ENCODE peak calls at places on chromosomes 11 and 22, in five cellular contexts. R, B, Y, V and F are unnamed samples.

GRCh38 chr11:5524756-5525155 is 8.3 kb upstream of the UBQLNL start:
- DNase-seq in B (no peak), Y (no peak), R (no peak), V (no peak), F (no peak)

GRCh38 chr11:109939176-109939810 is 153.9 kb upstream of the ZC3H12C start:
- DNase-seq in R (no peak), B (peak), Y (peak), V (peak), F (peak)

GRCh38 chr11:94424662-94425061 is 23.4 kb upstream of the GPR83 start:
- DNase-seq in Y (no peak), B (no peak), R (no peak), V (no peak), F (no peak)

GRCh38 chr11:117600261-117600783 is 196.7 kb downstream of the DSCAML1 start:
- DNase-seq in R (no peak), Y (no peak), B (no peak), V (no peak), F (no peak)

GRCh38 chr11:124945826-124946225 is 8.2 kb upstream of the CCDC15 start:
- DNase-seq in V (no peak), Y (no peak), R (no peak), B (no peak), F (no peak)

GRCh38 chr11:72584933-72585597 is 89.2 kb downstream of the PDE2A start:
- DNase-seq in B (peak), Y (no peak), V (no peak), R (no peak), F (no peak)

GRCh38 chr11:118263694-118264567 is at the start of gene MPZL2:
- DNase-seq in Y (no peak), R (peak), V (peak), B (peak), F (no peak)

GRCh38 chr22:50656122-50657070 is 16.2 kb upstream of the SHANK3 start:
- DNase-seq in Y (peak), B (peak), R (no peak), V (no peak), F (no peak)

GRCh38 chr11:94148189-94148588 is 19.5 kb downstream of the PANX1 start:
- DNase-seq in B (no peak), Y (no peak), V (no peak), R (no peak), F (no peak)

GRCh38 chr11:116033931-116034553 is 529.8 kb upstream of the CADM1 start:
- DNase-seq in R (no peak), B (no peak), V (no peak), Y (no peak), F (no peak)

GRCh38 chr11:124643605-124644425 is 21.2 kb downstream of the TBRG1 start:
- DNase-seq in B (no peak), Y (no peak), V (no peak), R (no peak), F (peak)

GRCh38 chr22:50544078-50544745 is 1.5 kb upstream of the KLHDC7B start:
- DNase-seq in R (peak), B (peak), V (peak), Y (peak), F (peak)

GRCh38 chr11:1300569-1301187 is 8.8 kb downstream of the TOLLIP start:
- DNase-seq in R (peak), B (no peak), V (no peak), Y (no peak), F (no peak)

GRCh38 chr22:49726701-49727101 is 101.0 kb downstream of the BRD1 start:
- DNase-seq in B (no peak), V (no peak), Y (no peak), R (no peak), F (no peak)

GRCh38 chr11:126468102-126468521 is 112.6 kb downstream of the ST3GAL4 start:
- DNase-seq in Y (no peak), R (no peak), B (peak), V (no peak), F (no peak)

GRCh38 chr11:116910378-116910777 is 73.0 kb upstream of the APOA1 start:
- DNase-seq in V (no peak), B (no peak), R (no peak), Y (no peak), F (no peak)

GRCh38 chr11:10373340-10373739 is 68.5 kb downstream of the ADM start:
- DNase-seq in R (no peak), Y (no peak), V (no peak), B (no peak), F (no peak)

GRCh38 chr11:36131719-36132349 is 157.4 kb downstream of the COMMD9 start:
- DNase-seq in B (peak), R (peak), V (peak), Y (no peak), F (peak)

GRCh38 chr22:21923163-21923561 is 29.5 kb downstream of the PPM1F start:
- DNase-seq in B (no peak), Y (no peak), V (no peak), R (no peak), F (no peak)

GRCh38 chr11:122656631-122657101 is 1.1 kb downstream of the UBASH3B start:
- DNase-seq in B (peak), Y (peak), R (peak), V (peak), F (no peak)

GRCh38 chr11:5881756-5882155 is 1.3 kb downstream of the OR52E4 start:
- DNase-seq in B (no peak), Y (no peak), R (no peak), V (no peak), F (no peak)

GRCh38 chr11:68090706-68091105 is 30.5 kb downstream of the CHKA start:
- DNase-seq in B (peak), R (no peak), Y (no peak), V (peak), F (no peak)

GRCh38 chr11:34084637-34085036 is 20.8 kb upstream of the NAT10 start:
- DNase-seq in Y (no peak), R (no peak), B (no peak), V (no peak), F (no peak)

GRCh38 chr22:22375586-22376351 is 131.2 kb downstream of the VPREB1 start:
- DNase-seq in V (peak), Y (no peak), B (no peak), R (no peak), F (no peak)

GRCh38 chr11:117492578-117493251 is 165.1 kb downstream of the CEP164 start:
- DNase-seq in V (no peak), B (no peak), Y (no peak), R (no peak), F (no peak)

GRCh38 chr22:45709004-45709739 is 37.5 kb downstream of the ATXN10 start:
- DNase-seq in R (no peak), B (peak), Y (peak), V (no peak), F (no peak)

GRCh38 chr11:92224394-92225205 is at the start of gene FAT3:
- DNase-seq in B (no peak), V (no peak), R (no peak), Y (peak), F (no peak)

GRCh38 chr11:92226331-92227232 is 2.0 kb downstream of the FAT3 start:
- DNase-seq in R (no peak), V (no peak), B (no peak), Y (no peak), F (no peak)

GRCh38 chr11:92225206-92225562 is 566 bp downstream of the FAT3 start:
- DNase-seq in R (no peak), B (no peak), V (no peak), Y (no peak), F (no peak)

GRCh38 chr11:92227233-92227593 is 2.6 kb downstream of the FAT3 start:
- DNase-seq in V (no peak), R (no peak), B (no peak), Y (no peak), F (no peak)

DNA sequence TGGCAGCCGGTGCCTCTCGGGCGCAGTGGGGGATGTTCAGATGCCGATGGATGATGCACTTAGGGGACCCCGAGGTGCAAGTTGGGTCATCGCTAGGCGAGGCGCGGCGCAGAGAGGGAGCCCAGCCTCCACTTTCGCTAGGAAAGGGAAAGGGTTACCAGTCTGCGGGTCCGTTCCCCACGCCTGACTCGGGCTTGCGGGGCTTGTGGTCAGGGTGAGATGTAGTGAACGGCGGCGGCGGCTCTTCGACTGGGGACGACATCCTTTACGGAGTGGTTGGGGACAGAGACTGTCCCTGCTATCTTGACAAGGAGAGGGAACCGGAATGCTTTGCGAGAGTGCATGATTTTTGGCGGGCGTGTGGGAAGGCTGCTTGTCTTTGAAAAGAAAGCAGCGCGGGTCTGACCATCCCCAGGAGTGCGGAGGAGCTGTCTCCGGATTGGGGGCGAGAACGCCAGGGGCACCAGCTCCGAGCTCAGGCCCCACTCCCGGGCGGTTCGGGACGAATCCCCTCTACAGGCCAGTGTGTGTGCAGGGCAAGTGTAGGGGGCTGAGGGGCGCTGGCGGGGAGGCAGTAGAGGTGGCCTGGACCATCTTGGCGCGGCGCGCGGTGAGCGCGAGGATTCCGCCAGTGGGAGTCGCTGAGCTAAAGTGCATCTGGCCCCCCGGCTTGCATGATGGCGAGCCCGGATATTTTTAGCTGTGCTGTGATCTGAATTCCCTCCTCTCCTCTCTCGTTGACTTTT is 1.1 kb downstream of the FAT3 start:
- DNase-seq in B (no peak), R (no peak), V (no peak), Y (no peak), F (no peak)
- TF ChIP-seq POLR2A in B (no peak), R (no peak), V (no peak), Y (no peak), F (no peak)

DNA sequence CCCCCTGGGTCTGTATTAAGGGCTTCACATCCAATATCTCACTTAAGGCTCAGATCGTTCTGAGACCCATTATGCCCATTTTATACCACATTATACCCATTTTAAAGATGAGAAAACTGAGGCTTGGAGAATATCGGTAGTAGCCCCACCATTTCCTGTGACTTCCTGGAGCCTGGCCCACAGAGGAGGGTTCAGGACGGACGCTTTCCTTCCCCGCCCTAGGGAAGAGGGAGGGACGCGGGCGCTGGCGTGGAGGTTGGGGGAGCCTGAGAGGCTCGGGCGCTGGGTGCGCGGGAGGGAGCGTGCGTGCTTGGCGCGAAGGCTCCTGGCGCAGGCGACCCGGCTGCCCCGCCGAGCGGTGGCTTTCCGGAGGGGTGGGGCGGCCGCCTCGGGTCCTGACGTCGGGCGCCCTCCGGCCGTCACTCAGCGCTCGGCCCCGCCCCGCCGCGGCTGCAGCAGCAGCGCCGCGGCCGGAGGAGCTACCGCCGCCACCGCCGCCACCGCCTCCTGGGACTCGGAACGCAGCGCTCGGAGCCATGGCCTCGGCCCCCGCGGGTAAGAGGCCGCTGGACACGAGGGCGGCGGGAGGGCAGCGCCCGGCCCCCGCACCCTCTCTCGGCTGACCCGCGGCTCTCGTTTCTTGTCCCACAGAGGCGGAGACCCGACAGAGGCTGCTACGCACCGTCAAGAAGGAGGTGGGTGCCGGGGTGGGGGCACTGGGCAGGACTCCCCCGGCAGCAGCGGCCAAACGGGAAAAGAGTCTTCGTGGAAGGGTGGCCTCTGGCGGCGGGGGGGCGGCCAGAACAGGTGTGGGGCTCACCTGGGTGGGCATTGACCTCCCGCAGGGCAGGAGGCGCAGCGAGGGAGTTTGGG is at the start of gene SGSM1:
- DNase-seq in B (peak), R (peak), Y (peak), V (peak), F (peak)
- TF ChIP-seq POLR2A in B (no peak), R (no peak), Y (peak), V (peak), F (peak)

GRCh38 chr11:63023415-63023814 is 7.8 kb upstream of the SLC22A8 start:
- DNase-seq in B (no peak), R (no peak), V (no peak), Y (no peak), F (no peak)
- TF ChIP-seq POLR2A in B (no peak), R (no peak), V (no peak), Y (no peak), F (no peak)

GRCh38 chr11:65821107-65821506 is 12.7 kb upstream of the SNX32 start:
- DNase-seq in B (no peak), V (peak), R (no peak), Y (no peak), F (no peak)
- TF ChIP-seq POLR2A in B (no peak), V (peak), R (no peak), Y (no peak), F (no peak)

DNA sequence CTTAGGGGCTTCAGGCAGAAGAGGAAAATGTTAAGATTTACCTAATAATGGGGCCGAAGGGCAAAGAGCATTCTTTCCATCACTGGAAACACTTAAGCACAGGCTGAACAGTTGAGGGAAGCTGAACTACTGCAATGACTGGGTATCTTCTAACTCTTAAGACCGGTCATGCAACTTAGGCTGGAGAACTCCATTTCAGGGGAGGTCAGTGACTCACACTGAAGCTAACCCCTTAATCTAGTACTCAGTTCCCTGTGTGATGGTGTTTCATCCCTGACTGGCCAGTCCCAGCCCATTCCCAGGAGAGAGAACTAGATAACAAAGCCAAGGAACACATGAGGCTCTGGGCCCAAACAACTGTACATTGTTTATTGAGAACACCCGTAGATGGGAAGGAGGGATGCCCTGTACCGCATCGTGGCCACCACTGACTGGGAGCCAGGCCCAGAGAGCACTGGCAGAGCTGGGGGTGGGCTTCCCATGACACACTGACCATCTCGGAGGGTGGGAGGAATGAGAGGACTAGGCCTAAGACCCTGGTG is 10.5 kb downstream of the RPL27A start:
- DNase-seq in R (no peak), Y (no peak), V (no peak), B (no peak), F (no peak)
- TF ChIP-seq POLR2A in R (no peak), Y (no peak), V (no peak), B (no peak), F (no peak)

DNA sequence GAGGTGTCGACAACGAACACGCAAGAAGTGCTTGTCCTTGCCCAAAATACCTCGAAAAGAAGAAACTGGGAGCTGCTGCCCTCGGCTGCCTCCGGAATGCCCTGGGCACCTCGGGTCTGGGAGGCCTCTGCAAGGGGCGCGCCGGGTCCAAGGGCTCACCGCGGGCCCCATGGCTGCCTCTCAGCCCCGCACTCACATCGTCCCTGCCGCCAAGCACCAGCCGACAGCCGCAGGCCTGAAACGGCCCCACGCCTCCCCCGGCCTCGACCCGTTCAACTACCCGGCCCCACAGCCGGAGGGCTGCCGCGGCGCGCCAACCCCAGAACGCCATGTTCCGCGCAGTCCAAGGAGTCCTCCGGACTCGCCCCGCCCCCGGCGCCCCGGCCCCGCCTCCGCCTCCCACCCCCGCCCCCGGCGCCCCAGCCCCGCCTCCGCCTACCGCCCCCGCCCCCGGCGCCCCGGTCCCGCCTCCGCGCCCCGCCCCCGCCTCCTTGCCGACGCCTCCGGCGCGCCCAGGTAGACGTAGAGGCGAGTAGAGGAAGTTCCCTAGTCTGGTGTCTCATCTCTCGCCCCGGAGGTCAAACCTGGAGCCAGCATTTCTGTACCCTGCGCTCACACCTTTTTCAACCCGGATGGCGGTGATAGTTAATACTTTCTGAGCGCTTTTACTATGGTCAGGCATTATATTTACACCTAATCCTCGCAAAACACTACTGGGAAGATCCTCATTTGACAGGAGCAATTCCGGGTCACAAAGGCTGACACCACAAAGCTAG is at the start of gene SIRT3:
- DNase-seq in B (peak), Y (peak), V (peak), R (peak), F (peak)
- TF ChIP-seq POLR2A in B (peak), Y (peak), V (peak), R (no peak), F (peak)

GRCh38 chr11:63681208-63682044 is at the start of gene RTN3:
- DNase-seq in V (peak), Y (peak), B (peak), R (peak), F (peak)
- TF ChIP-seq POLR2A in V (peak), Y (peak), B (peak), R (peak), F (peak)